ENCODE peak calls at places on chromosome 11, in eight cellular contexts. H is AG04449, V is activated B cell treated with CpG ODN at 0.5 μM for 24 hours, G is WERI-Rb-1, C is GM13976, P is colonic mucosa, Q is fibroblast of mammary gland, S is fibroblast of pulmonary artery. D is an unnamed sample.

GRCh38 chr11:128472128-128473110 is 114.9 kb downstream of the ETS1 start:
- DNase-seq in H (no peak), V (no peak), G (no peak), C (peak), P (no peak), Q (peak), S (peak), D (no peak)

GRCh38 chr11:33942954-33943353 is 51.1 kb upstream of the LMO2 start:
- DNase-seq in H (no peak), V (no peak), G (no peak), C (peak), P (peak), Q (peak), S (peak), D (peak)

GRCh38 chr11:63999349-64000025 is 13.2 kb downstream of the OTUB1 start:
- DNase-seq in H (no peak), V (peak), G (peak), C (peak), P (peak), Q (peak), S (peak), D (peak)

GRCh38 chr11:31240340-31240904 is 129.1 kb downstream of the DCDC1 start:
- DNase-seq in H (no peak), V (no peak), G (peak), C (no peak), P (no peak), Q (peak), S (peak), D (no peak)

GRCh38 chr11:129384415-129384814 is 8.8 kb downstream of the BARX2 start:
- DNase-seq in H (no peak), V (no peak), G (no peak), C (no peak), P (no peak), Q (no peak), S (no peak), D (no peak)

GRCh38 chr11:45226901-45227300 is 59.2 kb downstream of the SYT13 start:
- DNase-seq in H (no peak), V (no peak), G (no peak), C (no peak), P (no peak), Q (no peak), S (no peak), D (no peak)

GRCh38 chr11:94473177-94473799 is 20.4 kb downstream of the MRE11 start:
- DNase-seq in H (no peak), V (no peak), G (no peak), C (peak), P (no peak), Q (no peak), S (peak), D (no peak)

GRCh38 chr11:819943-820649 is 1.4 kb downstream of the PNPLA2 start:
- DNase-seq in H (no peak), V (peak), G (peak), C (peak), P (peak), Q (no peak), S (peak), D (peak)

GRCh38 chr11:44427432-44427831 is 117.5 kb upstream of the ALX4 start:
- DNase-seq in H (no peak), V (no peak), G (peak), C (no peak), P (peak), Q (no peak), S (no peak), D (no peak)

GRCh38 chr11:102794382-102794781 is 3.6 kb downstream of the MMP1 start:
- DNase-seq in H (no peak), V (no peak), G (peak), C (peak), P (no peak), Q (peak), S (peak), D (no peak)

DNA sequence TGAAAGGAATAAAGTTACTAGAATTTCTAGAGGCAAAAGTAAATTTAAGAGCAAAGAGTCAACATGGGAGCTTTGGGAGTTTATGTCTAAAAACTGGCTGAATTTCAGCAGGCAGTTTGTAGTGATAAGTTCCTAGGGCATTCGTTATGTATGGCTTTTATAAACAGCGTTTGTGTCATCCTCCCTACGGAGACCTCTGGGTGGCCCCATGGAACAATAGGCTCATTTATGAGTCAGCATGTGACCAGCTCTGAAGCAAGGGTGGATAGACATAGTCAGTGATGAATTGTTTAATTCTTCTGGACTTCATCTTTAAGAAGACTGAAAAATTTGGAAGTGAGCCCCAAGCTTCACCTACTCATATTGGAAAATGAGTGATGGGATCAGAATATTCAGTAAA is 37.1 kb downstream of the SVIP start:
- DNase-seq in H (no peak), V (no peak), G (no peak), C (no peak), P (no peak), Q (peak), S (peak), D (no peak)
- TF ChIP-seq CTCF in H (no peak), V (no peak), G (no peak), C (no peak), P (no peak), Q (no peak), S (no peak), D (no peak)

GRCh38 chr11:26753738-26754504 is 32.1 kb upstream of the SLC5A12 start:
- DNase-seq in H (peak), V (no peak), G (peak), C (no peak), P (peak), Q (peak), S (peak), D (peak)
- TF ChIP-seq CTCF in H (peak), V (no peak), G (peak), C (peak), P (peak), Q (peak), S (peak), D (peak)

DNA sequence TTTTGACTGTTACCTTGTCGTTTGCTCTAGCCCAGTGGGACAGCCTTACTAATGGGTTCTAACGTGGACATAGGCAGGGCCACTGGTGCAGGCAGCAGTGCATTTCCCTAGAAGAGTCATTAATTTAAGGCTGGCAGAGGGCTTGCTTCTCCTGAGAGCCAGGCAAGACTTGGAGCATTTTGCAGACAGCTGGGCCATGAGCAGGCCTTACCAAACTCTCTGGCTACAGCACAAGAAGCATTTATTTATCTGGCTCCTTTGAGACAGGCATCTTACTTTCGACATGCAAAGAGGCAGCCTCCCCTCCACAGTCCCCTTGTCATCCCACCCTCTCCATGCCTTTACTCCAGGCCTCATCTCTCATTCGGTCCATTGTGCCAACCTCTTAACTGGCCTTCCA is 139.9 kb downstream of the CSNK2A3 start:
- DNase-seq in H (no peak), V (no peak), G (no peak), C (no peak), P (no peak), Q (no peak), S (no peak), D (no peak)
- TF ChIP-seq CTCF in H (no peak), V (no peak), G (no peak), C (no peak), P (no peak), Q (no peak), S (no peak), D (no peak)

GRCh38 chr11:12235549-12235944 is 125.2 kb downstream of the MICAL2 start:
- DNase-seq in H (no peak), V (no peak), G (peak), C (no peak), P (no peak), Q (peak), S (peak), D (no peak)
- TF ChIP-seq CTCF in H (peak), V (no peak), G (peak), C (no peak), P (no peak), Q (no peak), S (no peak), D (no peak)

GRCh38 chr11:100671471-100671870 is 15.6 kb upstream of the ARHGAP42 start:
- DNase-seq in H (no peak), V (no peak), G (no peak), C (no peak), P (no peak), Q (no peak), S (no peak), D (no peak)
- TF ChIP-seq CTCF in H (no peak), V (no peak), G (no peak), C (no peak), P (no peak), Q (no peak), S (no peak), D (no peak)

GRCh38 chr11:76410771-76411423 is 29.8 kb downstream of the GVQW3 start:
- DNase-seq in H (no peak), V (no peak), G (peak), C (no peak), P (no peak), Q (peak), S (no peak), D (no peak)

GRCh38 chr11:76419896-76420295 is 24.9 kb upstream of the EMSY start:
- DNase-seq in H (no peak), V (no peak), G (peak), C (peak), P (no peak), Q (peak), S (no peak), D (no peak)

GRCh38 chr11:76415073-76415472 is 29.7 kb upstream of the EMSY start:
- DNase-seq in H (no peak), V (no peak), G (no peak), C (no peak), P (no peak), Q (no peak), S (no peak), D (no peak)
- TF ChIP-seq CTCF in H (no peak), V (no peak), G (no peak), C (no peak), P (no peak), Q (no peak), S (no peak), D (no peak)

GRCh38 chr11:38416141-38416540 is 1818.1 kb upstream of the RAG2 start:
- DNase-seq in H (no peak), V (no peak), G (no peak), C (no peak), P (no peak), Q (no peak), S (peak), D (no peak)

GRCh38 chr11:38411149-38411548 is 1813.1 kb upstream of the RAG2 start:
- DNase-seq in H (no peak), V (no peak), G (no peak), C (no peak), P (no peak), Q (no peak), S (no peak), D (no peak)
- TF ChIP-seq CTCF in H (no peak), V (no peak), G (peak), C (no peak), P (no peak), Q (no peak), S (peak), D (no peak)